ENCODE peak calls at places on chromosomes 16 and 17, in nine cellular contexts. Q is gastrocnemius medialis, D is left ventricle myocardium inferior, J is neural crest cell, M is endothelial cell, Z is progenitor cell of endocrine pancreas, F is PC-9, R is B cell, N is Peyer's patch. Y is an unnamed sample.

GRCh38 chr17:58307468-58308172 is 21.0 kb downstream of the TSPOAP1 start:
- DNase-seq in Q (no peak), D (no peak), J (no peak), M (no peak), Z (peak; percentile 8), F (no peak), R (no peak), N (peak; percentile 8), Y (no peak)

GRCh38 chr16:79970551-79971236 is 370.2 kb upstream of the MAF start:
- DNase-seq in Q (peak; percentile 52), D (peak; percentile 68), J (no peak), M (no peak), Z (no peak), F (no peak), R (no peak), N (peak; percentile 16), Y (no peak)

GRCh38 chr16:3012246-3012645 is 477 bp upstream of the CLDN9 start:
- DNase-seq in Q (no peak), D (no peak), J (no peak), M (no peak), Z (no peak), F (no peak), R (no peak), N (no peak), Y (no peak)

GRCh38 chr17:80277751-80278671 is 17.4 kb downstream of the RNF213 start:
- DNase-seq in Q (no peak), D (no peak), J (no peak), M (peak; percentile 41), Z (no peak), F (no peak), R (no peak), N (no peak), Y (no peak)

GRCh38 chr16:9099131-9099625 is 7.7 kb downstream of the HAPSTR1 start:
- DNase-seq in Q (no peak), D (no peak), J (no peak), M (no peak), Z (no peak), F (peak; percentile 70), R (no peak), N (peak; percentile 46), Y (no peak)

GRCh38 chr17:9532715-9533114 is 42.9 kb downstream of the STX8 start:
- DNase-seq in Q (no peak), D (no peak), J (no peak), M (no peak), Z (no peak), F (no peak), R (no peak), N (no peak), Y (no peak)

GRCh38 chr16:53207810-53208752 is 153.3 kb downstream of the CHD9 start:
- DNase-seq in Q (peak; percentile 28), D (no peak), J (peak; percentile 53), M (peak; percentile 42), Z (peak; percentile 13), F (no peak), R (peak; percentile 53), N (no peak), Y (peak; percentile 26)

GRCh38 chr16:57089406-57089805 is 3.0 kb upstream of the CPNE2 start:
- DNase-seq in Q (no peak), D (no peak), J (no peak), M (no peak), Z (no peak), F (no peak), R (no peak), N (no peak), Y (no peak)

GRCh38 chr17:60091908-60092331 is 13.2 kb upstream of the HEATR6 start:
- DNase-seq in Q (no peak), D (no peak), J (no peak), M (no peak), Z (no peak), F (peak; percentile 45), R (no peak), N (no peak), Y (no peak)

GRCh38 chr16:27959914-27960313 is 103.6 kb downstream of the GSG1L start:
- DNase-seq in Q (no peak), D (no peak), J (no peak), M (no peak), Z (no peak), F (no peak), R (no peak), N (no peak), Y (no peak)
- TF ChIP-seq CTCF in Q (no peak), D (no peak), J (no peak), M (no peak), Z (no peak), F (no peak), R (no peak), N (no peak), Y (no peak)

DNA sequence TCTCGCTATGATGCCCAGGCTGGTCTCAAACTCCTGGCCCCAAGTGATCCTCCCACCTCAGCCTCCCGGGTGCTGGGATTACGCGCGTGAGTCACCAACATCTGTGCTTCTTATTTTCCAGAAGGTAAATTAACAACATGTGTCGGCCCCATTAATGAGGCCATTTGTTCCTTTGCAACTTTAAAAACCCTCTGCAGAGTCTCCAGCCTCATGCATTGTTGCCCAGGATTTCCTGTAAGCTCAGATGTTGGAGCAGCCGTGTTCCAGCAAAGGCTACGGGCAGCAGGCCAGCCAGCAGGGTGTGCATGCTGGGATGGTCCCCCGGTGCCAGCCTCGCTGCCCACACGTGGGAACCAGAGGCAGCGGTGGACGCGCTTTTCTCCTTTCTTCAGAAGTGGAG is 19.1 kb upstream of the HEXD start:
- DNase-seq in Q (peak; percentile 51), D (peak; percentile 55), J (no peak), M (no peak), Z (no peak), F (no peak), R (no peak), N (no peak), Y (no peak)
- TF ChIP-seq CTCF in Q (no peak), D (no peak), J (no peak), M (no peak), Z (no peak), F (no peak), R (no peak), N (no peak), Y (no peak)

DNA sequence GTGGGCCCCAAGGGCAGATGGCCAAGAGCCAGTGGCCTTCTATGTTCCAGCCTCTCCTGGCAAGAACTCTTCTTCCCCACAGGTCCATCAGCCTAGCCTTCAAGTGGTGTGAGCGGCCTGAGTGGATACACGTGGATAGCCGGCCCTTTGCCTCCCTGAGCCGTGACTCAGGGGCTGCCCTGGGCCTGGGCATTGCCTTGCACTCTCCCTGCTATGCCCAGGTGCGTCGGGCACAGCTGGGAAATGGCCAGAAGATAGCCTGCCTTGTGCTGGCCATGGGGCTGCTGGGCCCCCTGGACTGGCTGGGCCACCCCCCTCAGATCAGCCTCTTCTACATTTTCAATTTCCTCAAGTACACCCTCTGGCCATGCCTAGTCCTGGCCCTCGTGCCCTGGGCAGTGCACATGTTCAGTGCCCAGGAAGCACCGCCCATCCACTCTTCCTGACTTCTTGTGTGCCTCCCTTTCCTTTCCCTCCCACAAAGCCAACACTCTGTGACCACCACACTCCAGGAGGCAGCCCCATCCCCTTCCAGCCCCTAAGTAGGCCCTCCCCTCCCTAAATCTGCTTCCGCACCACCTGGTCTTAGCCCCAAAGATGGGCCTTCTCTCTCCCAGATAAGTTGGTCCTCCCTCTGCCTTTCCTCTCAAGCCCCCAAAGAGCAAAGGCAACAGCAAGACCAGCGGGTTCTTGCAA is 5.2 kb downstream of the G6PC3 start:
- DNase-seq in Q (no peak), D (no peak), J (no peak), M (no peak), Z (no peak), F (no peak), R (no peak), N (no peak), Y (no peak)
- TF ChIP-seq CTCF in Q (no peak), D (no peak), J (no peak), M (no peak), Z (no peak), F (no peak), R (no peak), N (no peak), Y (no peak)

GRCh38 chr16:69532761-69533459 is 32.9 kb upstream of the NFAT5 start:
- DNase-seq in Q (no peak), D (no peak), J (no peak), M (no peak), Z (no peak), F (no peak), R (no peak), N (no peak), Y (no peak)
- TF ChIP-seq CTCF in Q (no peak), D (no peak), J (no peak), M (no peak), Z (no peak), F (no peak), R (no peak), N (no peak), Y (no peak)

DNA sequence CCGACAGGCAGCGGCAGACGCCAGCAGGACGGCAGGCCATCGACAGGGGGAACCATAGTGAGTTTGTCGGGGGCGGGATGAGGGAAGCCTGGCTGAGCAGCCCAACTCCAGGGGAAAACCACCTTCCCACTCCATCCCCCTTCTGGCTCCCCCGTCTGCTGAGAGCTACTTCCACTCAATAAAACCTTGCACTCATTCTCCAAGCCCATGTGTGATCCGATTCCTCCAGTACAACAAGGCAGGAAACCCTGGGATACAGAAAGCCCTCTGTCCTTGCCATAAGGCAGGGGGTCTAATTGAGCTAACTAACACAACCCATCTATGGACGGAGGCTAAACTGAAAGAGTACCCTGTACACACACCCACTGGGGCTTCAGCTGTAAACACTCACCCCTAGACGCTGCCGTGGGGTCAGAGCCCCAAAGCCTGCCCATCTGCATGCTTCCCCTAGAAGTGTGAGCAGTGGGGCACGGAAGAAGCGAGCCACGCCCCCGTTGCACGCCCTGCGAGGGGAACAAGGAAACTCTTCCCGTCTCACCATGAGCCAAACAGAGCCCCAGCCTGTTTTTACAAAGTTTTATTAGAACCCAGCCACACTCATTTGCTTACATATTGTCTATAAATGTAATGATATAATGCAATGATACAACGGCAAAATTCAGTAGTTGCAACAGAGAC is 4.1 kb downstream of the KRTAP29-1 start:
- DNase-seq in Q (no peak), D (no peak), J (no peak), M (no peak), Z (no peak), F (no peak), R (no peak), N (no peak), Y (no peak)
- TF ChIP-seq CTCF in Q (no peak), D (no peak), J (no peak), M (no peak), Z (no peak), F (no peak), R (no peak), N (no peak), Y (no peak)

DNA sequence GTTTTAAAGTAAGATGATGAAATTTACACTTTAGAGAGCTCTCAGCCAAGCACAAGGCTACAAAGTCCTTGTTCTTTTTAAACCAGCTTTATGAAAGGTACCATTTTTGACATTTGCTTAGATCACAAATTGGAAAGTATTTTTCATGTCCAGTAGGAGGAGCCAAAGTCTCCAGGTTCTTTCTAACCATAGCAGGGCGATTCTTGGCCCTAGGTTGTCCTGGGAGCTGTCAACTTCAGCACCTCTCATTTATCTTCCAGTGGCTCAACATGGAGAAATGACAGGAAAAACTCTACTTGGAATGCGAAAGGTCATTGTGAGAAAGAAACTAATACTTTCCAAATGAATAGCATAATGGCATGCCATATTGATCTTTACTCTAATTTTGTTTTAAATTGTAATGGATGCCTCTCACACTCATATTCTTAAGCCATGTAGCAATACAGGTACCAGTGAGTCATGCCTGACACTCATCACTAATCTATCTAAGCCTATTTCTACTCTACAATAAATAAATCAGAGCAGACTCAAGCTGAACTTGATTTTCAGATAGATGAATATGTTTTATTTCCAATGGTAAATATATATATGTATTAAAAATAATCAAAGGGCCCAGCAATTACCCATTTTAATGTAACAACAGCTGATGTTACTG is 919.1 kb upstream of the EEF2KMT start:
- DNase-seq in Q (no peak), D (no peak), J (no peak), M (peak; percentile 47), Z (no peak), F (no peak), R (no peak), N (no peak), Y (no peak)
- TF ChIP-seq CTCF in Q (no peak), D (no peak), J (peak; percentile 75), M (peak; percentile 74), Z (peak; percentile 74), F (peak; percentile 54), R (no peak), N (peak; percentile 47), Y (no peak)

Y was measured in natural killer cell.